ENCODE peak calls at places on chromosomes 16 and 17, in seven cellular contexts. One of them, this sample, is unnamed. For H3K27me3 and H3K4me1, the result is how much of the 10 kb centered on the place peaks cover.

GRCh38 chr16:23145608-23146007 is 3.6 kb downstream of the USP31 start:
- DNase-seq in ovary: no peak
- DNase-seq in tibial artery: no peak
- DNase-seq in esophagus squamous epithelium: no peak
- DNase-seq in cardiac muscle cell: no peak
- DNase-seq in upper lobe of right lung: no peak
- DNase-seq in testis: no peak
- DNase-seq in this sample: no peak

GRCh38 chr16:71855937-71856662 is 10.3 kb downstream of the ATXN1L start:
- DNase-seq in ovary: no peak
- DNase-seq in tibial artery: no peak
- DNase-seq in esophagus squamous epithelium: no peak
- DNase-seq in cardiac muscle cell: no peak
- DNase-seq in upper lobe of right lung: no peak
- DNase-seq in testis: no peak
- DNase-seq in this sample: no peak

GRCh38 chr16:48250520-48251278 is 3.4 kb upstream of the ABCC11 start:
- DNase-seq in ovary: no peak
- DNase-seq in tibial artery: no peak
- DNase-seq in esophagus squamous epithelium: no peak
- DNase-seq in cardiac muscle cell: no peak
- DNase-seq in upper lobe of right lung: no peak
- DNase-seq in testis: no peak
- DNase-seq in this sample: no peak

GRCh38 chr16:2969545-2970521 is 685 bp downstream of the PAQR4 start:
- DNase-seq in ovary: peak
- DNase-seq in tibial artery: no peak
- DNase-seq in esophagus squamous epithelium: no peak
- DNase-seq in cardiac muscle cell: peak
- DNase-seq in upper lobe of right lung: peak
- DNase-seq in testis: no peak
- DNase-seq in this sample: peak

GRCh38 chr16:67872131-67872630 is 671 bp upstream of the EDC4 start:
- DNase-seq in ovary: no peak
- DNase-seq in tibial artery: no peak
- DNase-seq in esophagus squamous epithelium: no peak
- DNase-seq in cardiac muscle cell: no peak
- DNase-seq in upper lobe of right lung: no peak
- DNase-seq in testis: no peak
- DNase-seq in this sample: no peak

GRCh38 chr17:12256380-12256995 is 235.8 kb downstream of the MAP2K4 start:
- DNase-seq in ovary: peak
- DNase-seq in tibial artery: no peak
- DNase-seq in esophagus squamous epithelium: no peak
- DNase-seq in cardiac muscle cell: peak
- DNase-seq in upper lobe of right lung: no peak
- DNase-seq in testis: peak
- DNase-seq in this sample: no peak

GRCh38 chr17:6555331-6556120 is 829 bp downstream of the PITPNM3 start:
- DNase-seq in ovary: peak
- DNase-seq in tibial artery: no peak
- DNase-seq in esophagus squamous epithelium: no peak
- DNase-seq in cardiac muscle cell: no peak
- DNase-seq in upper lobe of right lung: peak
- DNase-seq in testis: peak
- DNase-seq in this sample: peak

GRCh38 chr16:87178977-87179376 is 138.2 kb downstream of the C16orf95 start:
- DNase-seq in ovary: peak
- DNase-seq in tibial artery: no peak
- DNase-seq in esophagus squamous epithelium: no peak
- DNase-seq in cardiac muscle cell: peak
- DNase-seq in upper lobe of right lung: no peak
- DNase-seq in testis: no peak
- DNase-seq in this sample: no peak

GRCh38 chr16:82402665-82403218 is 224.0 kb upstream of the CDH13 start:
- DNase-seq in ovary: no peak
- DNase-seq in tibial artery: no peak
- DNase-seq in esophagus squamous epithelium: no peak
- DNase-seq in cardiac muscle cell: no peak
- DNase-seq in upper lobe of right lung: no peak
- DNase-seq in testis: no peak
- DNase-seq in this sample: no peak

GRCh38 chr17:18217412-18218015 is 7.9 kb upstream of the LLGL1 start:
- DNase-seq in ovary: peak
- DNase-seq in tibial artery: peak
- DNase-seq in esophagus squamous epithelium: no peak
- DNase-seq in cardiac muscle cell: peak
- DNase-seq in upper lobe of right lung: peak
- DNase-seq in testis: peak
- DNase-seq in this sample: peak

GRCh38 chr17:1730345-1731193 is 6.1 kb downstream of the WDR81 start:
- DNase-seq in ovary: peak
- DNase-seq in tibial artery: peak
- DNase-seq in esophagus squamous epithelium: no peak
- DNase-seq in cardiac muscle cell: no peak
- DNase-seq in upper lobe of right lung: peak
- DNase-seq in testis: peak
- DNase-seq in this sample: peak

GRCh38 chr17:42180922-42181850 is at the start of gene KCNH4:
- DNase-seq in ovary: no peak
- DNase-seq in tibial artery: peak
- DNase-seq in esophagus squamous epithelium: no peak
- DNase-seq in cardiac muscle cell: peak
- DNase-seq in upper lobe of right lung: peak
- DNase-seq in testis: peak
- DNase-seq in this sample: peak

GRCh38 chr17:11240841-11241610 is at the start of gene SHISA6:
- DNase-seq in ovary: no peak
- DNase-seq in tibial artery: no peak
- DNase-seq in esophagus squamous epithelium: no peak
- DNase-seq in cardiac muscle cell: peak
- DNase-seq in upper lobe of right lung: no peak
- DNase-seq in testis: peak
- DNase-seq in this sample: no peak

GRCh38 chr17:3754458-3755334 is 31.0 kb downstream of the HASPIN start:
- DNase-seq in ovary: peak
- DNase-seq in tibial artery: no peak
- DNase-seq in esophagus squamous epithelium: no peak
- DNase-seq in cardiac muscle cell: peak
- DNase-seq in upper lobe of right lung: peak
- DNase-seq in testis: peak
- DNase-seq in this sample: peak

GRCh38 chr17:80480248-80480647 is 3.8 kb upstream of the NPTX1 start:
- DNase-seq in ovary: no peak
- DNase-seq in tibial artery: no peak
- DNase-seq in esophagus squamous epithelium: no peak
- DNase-seq in cardiac muscle cell: no peak
- DNase-seq in upper lobe of right lung: no peak
- DNase-seq in testis: no peak
- DNase-seq in this sample: no peak

GRCh38 chr17:80482058-80482318 is 5.6 kb upstream of the NPTX1 start:
- DNase-seq in ovary: no peak
- DNase-seq in tibial artery: no peak
- DNase-seq in esophagus squamous epithelium: no peak
- DNase-seq in cardiac muscle cell: no peak
- DNase-seq in upper lobe of right lung: no peak
- DNase-seq in testis: no peak
- DNase-seq in this sample: no peak

GRCh38 chr17:80482555-80483308 is 6.3 kb upstream of the NPTX1 start:
- DNase-seq in ovary: no peak
- DNase-seq in tibial artery: no peak
- DNase-seq in esophagus squamous epithelium: no peak
- DNase-seq in cardiac muscle cell: no peak
- DNase-seq in upper lobe of right lung: no peak
- DNase-seq in testis: no peak
- DNase-seq in this sample: no peak

GRCh38 chr17:80479246-80479566 is 2.8 kb upstream of the NPTX1 start:
- DNase-seq in ovary: no peak
- DNase-seq in tibial artery: no peak
- DNase-seq in esophagus squamous epithelium: no peak
- DNase-seq in cardiac muscle cell: no peak
- DNase-seq in upper lobe of right lung: no peak
- DNase-seq in testis: no peak
- DNase-seq in this sample: no peak

GRCh38 chr17:80481284-80482057 is 5.1 kb upstream of the NPTX1 start:
- DNase-seq in ovary: no peak
- DNase-seq in tibial artery: no peak
- DNase-seq in esophagus squamous epithelium: no peak
- DNase-seq in cardiac muscle cell: no peak
- DNase-seq in upper lobe of right lung: no peak
- DNase-seq in testis: peak
- DNase-seq in this sample: no peak
- H3K27me3 ChIP-seq in ovary: under half
- H3K27me3 ChIP-seq in tibial artery: under half
- H3K27me3 ChIP-seq in esophagus squamous epithelium: under half
- H3K27me3 ChIP-seq in cardiac muscle cell: half or more
- H3K27me3 ChIP-seq in upper lobe of right lung: half or more
- H3K27me3 ChIP-seq in testis: under half
- H3K27me3 ChIP-seq in this sample: half or more

DNA sequence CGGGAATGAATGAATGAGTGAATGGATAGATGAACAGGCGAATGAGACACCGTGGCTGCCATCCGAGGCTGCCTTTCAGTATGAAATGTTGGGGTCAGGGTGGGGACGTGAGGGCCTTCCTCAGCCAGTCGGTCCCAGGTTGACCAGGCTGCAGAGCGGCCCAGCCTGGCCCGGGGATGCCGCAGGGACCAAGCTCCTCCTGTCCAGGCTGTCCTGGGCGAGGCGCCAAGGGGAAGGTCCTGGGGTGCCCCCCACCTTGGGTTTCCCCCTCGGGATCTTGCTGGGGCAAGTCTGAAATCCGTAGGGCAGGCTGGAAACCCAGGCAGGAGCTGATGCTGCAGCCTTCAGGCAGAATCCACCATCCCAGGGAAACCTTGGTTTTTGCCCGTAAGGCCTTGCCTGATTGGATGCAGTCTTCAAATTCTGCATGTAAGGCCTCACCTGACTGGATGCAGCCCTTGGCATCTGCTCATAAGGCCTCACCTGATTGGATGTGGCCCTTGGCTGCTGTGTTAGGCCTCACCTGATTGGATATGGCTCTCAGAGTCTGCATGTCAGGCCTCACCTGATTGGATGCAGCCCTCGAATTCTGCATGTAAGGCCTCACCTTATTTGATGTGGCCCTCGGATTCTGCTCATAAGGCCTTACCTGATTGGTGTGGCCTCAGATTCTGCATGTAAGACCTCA is 61.7 kb upstream of the ZNF469 start:
- DNase-seq in ovary: no peak
- DNase-seq in tibial artery: no peak
- DNase-seq in esophagus squamous epithelium: no peak
- DNase-seq in cardiac muscle cell: no peak
- DNase-seq in upper lobe of right lung: no peak
- DNase-seq in testis: peak
- DNase-seq in this sample: no peak
- H3K4me1 ChIP-seq in ovary: under half
- H3K4me1 ChIP-seq in tibial artery: under half
- H3K4me1 ChIP-seq in esophagus squamous epithelium: under half
- H3K4me1 ChIP-seq in cardiac muscle cell: under half
- H3K4me1 ChIP-seq in upper lobe of right lung: under half
- H3K4me1 ChIP-seq in testis: under half
- H3K4me1 ChIP-seq in this sample: under half

DNA sequence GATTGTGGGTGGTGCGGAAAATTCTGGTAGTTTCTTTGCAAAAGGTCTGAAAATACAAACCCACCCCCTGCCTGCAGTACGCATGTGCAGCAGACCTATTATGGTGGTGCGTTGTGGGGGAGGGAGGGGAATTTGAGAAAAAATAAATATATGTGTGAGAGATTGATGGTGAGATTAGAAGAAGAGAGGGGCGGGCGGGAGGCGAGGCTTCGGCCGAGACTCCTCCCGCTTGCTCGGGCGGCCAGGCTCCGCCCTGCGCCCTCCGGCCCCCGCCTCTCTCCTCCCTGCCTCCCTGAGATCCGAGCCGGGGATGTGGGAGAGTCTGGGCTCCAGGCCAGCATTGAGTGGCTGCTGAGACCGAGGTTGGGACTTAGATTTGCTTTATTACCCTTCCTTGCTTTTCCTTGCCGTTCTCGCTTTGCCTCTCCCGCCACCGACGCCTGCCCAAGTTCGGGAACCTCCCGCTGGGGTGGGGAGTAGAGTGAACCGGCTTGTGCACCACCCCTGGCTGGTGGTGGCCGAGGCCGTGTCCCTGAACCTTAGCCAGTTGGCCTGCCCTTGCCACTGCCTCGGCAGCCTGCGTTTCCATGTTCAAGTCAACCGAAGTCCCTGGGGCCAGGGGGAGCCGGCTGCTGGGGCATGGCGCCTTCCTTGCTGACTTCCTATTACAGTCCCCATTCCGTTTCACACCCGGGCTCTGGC is 956 bp upstream of the CHD3 start:
- DNase-seq in ovary: peak
- DNase-seq in tibial artery: peak
- DNase-seq in esophagus squamous epithelium: no peak
- DNase-seq in cardiac muscle cell: peak
- DNase-seq in upper lobe of right lung: peak
- DNase-seq in testis: peak
- DNase-seq in this sample: peak
- H3K27me3 ChIP-seq in ovary: under half
- H3K27me3 ChIP-seq in tibial artery: under half
- H3K27me3 ChIP-seq in esophagus squamous epithelium: under half
- H3K27me3 ChIP-seq in cardiac muscle cell: under half
- H3K27me3 ChIP-seq in upper lobe of right lung: under half
- H3K27me3 ChIP-seq in testis: under half
- H3K27me3 ChIP-seq in this sample: under half

DNA sequence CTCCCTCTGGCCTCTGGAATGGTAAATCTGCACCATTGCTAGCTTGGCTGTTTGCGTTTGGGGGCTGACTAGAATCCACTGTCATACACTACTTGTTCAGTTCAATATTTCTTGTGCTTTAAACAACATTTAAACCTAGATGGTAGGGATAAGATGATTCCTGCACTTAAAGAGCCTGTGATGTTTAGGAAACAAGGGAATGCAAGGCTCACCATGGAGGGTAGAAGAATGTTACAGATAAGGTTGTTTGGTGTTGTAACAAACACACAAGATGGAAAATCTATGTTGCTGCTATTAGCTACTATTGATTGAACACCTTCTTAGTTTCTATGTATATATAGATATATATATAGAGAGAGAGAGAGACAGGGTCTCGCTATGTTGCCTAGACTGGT is 31.4 kb downstream of the YPEL2 start:
- DNase-seq in ovary: no peak
- DNase-seq in tibial artery: no peak
- DNase-seq in esophagus squamous epithelium: no peak
- DNase-seq in cardiac muscle cell: no peak
- DNase-seq in upper lobe of right lung: no peak
- DNase-seq in testis: no peak
- DNase-seq in this sample: no peak
- H3K4me1 ChIP-seq in ovary: under half
- H3K4me1 ChIP-seq in tibial artery: under half
- H3K4me1 ChIP-seq in esophagus squamous epithelium: half or more
- H3K4me1 ChIP-seq in cardiac muscle cell: half or more
- H3K4me1 ChIP-seq in upper lobe of right lung: half or more
- H3K4me1 ChIP-seq in testis: half or more
- H3K4me1 ChIP-seq in this sample: half or more

GRCh38 chr16:1193143-1193824 is 31.8 kb downstream of the TPSG1 start:
- DNase-seq in ovary: no peak
- DNase-seq in tibial artery: no peak
- DNase-seq in esophagus squamous epithelium: no peak
- DNase-seq in cardiac muscle cell: no peak
- DNase-seq in upper lobe of right lung: no peak
- DNase-seq in testis: no peak
- DNase-seq in this sample: no peak
- H3K27me3 ChIP-seq in ovary: under half
- H3K27me3 ChIP-seq in tibial artery: under half
- H3K27me3 ChIP-seq in esophagus squamous epithelium: under half
- H3K27me3 ChIP-seq in cardiac muscle cell: under half
- H3K27me3 ChIP-seq in upper lobe of right lung: under half
- H3K27me3 ChIP-seq in testis: under half
- H3K27me3 ChIP-seq in this sample: under half